ENCODE peak calls at places on chromosomes 4 and X, in six cellular contexts. One of them, this sample, is unnamed.

GRCh38 chr4:112739442-112739841 is 102.5 kb downstream of the LARP7 start:
- DNase-seq in cardiac muscle cell: no peak
- DNase-seq in breast epithelium: no peak
- DNase-seq in body of pancreas: no peak
- DNase-seq in GM23338: no peak
- DNase-seq in bronchial epithelial cell: peak; percentile 62
- DNase-seq in this sample: no peak

GRCh38 chrX:107562482-107562881 is 65.8 kb upstream of the PRPS1 start:
- DNase-seq in body of pancreas: no peak
- DNase-seq in breast epithelium: no peak
- DNase-seq in cardiac muscle cell: peak; percentile 64
- DNase-seq in GM23338: no peak
- DNase-seq in bronchial epithelial cell: peak; percentile 43
- DNase-seq in this sample: no peak

GRCh38 chrX:12245650-12246645 is 107.7 kb downstream of the FRMPD4 start:
- DNase-seq in cardiac muscle cell: peak; percentile 74
- DNase-seq in GM23338: no peak
- DNase-seq in breast epithelium: no peak
- DNase-seq in bronchial epithelial cell: no peak
- DNase-seq in body of pancreas: no peak
- DNase-seq in this sample: no peak

GRCh38 chrX:68183612-68184214 is 249.6 kb downstream of the OPHN1 start:
- DNase-seq in body of pancreas: no peak
- DNase-seq in breast epithelium: no peak
- DNase-seq in cardiac muscle cell: peak; percentile 52
- DNase-seq in GM23338: peak; percentile 65
- DNase-seq in bronchial epithelial cell: peak; percentile 38
- DNase-seq in this sample: no peak

GRCh38 chr4:41009411-41009810 is 204.9 kb downstream of the APBB2 start:
- DNase-seq in bronchial epithelial cell: peak; percentile 93
- DNase-seq in cardiac muscle cell: peak; percentile 52
- DNase-seq in body of pancreas: no peak
- DNase-seq in GM23338: no peak
- DNase-seq in breast epithelium: no peak
- DNase-seq in this sample: no peak

GRCh38 chrX:40108084-40108958 is 10.6 kb upstream of the BCOR start:
- DNase-seq in body of pancreas: peak; percentile 80
- DNase-seq in bronchial epithelial cell: no peak
- DNase-seq in cardiac muscle cell: peak; percentile 52
- DNase-seq in GM23338: peak; percentile 50
- DNase-seq in breast epithelium: no peak
- DNase-seq in this sample: peak; percentile 69

GRCh38 chr4:61545902-61546498 is 345.9 kb downstream of the ADGRL3 start:
- DNase-seq in cardiac muscle cell: no peak
- DNase-seq in body of pancreas: no peak
- DNase-seq in bronchial epithelial cell: peak; percentile 69
- DNase-seq in GM23338: no peak
- DNase-seq in breast epithelium: no peak
- DNase-seq in this sample: no peak

GRCh38 chr4:41709844-41710481 is 38.6 kb downstream of the PHOX2B start:
- DNase-seq in GM23338: no peak
- DNase-seq in bronchial epithelial cell: peak; percentile 99
- DNase-seq in cardiac muscle cell: peak; percentile 9
- DNase-seq in breast epithelium: no peak
- DNase-seq in body of pancreas: no peak
- DNase-seq in this sample: no peak

GRCh38 chrX:10529344-10529743 is 91.0 kb downstream of the MID1 start:
- DNase-seq in GM23338: no peak
- DNase-seq in breast epithelium: no peak
- DNase-seq in body of pancreas: no peak
- DNase-seq in bronchial epithelial cell: peak; percentile 48
- DNase-seq in cardiac muscle cell: peak; percentile 81
- DNase-seq in this sample: no peak

GRCh38 chr4:76504613-76505465 is 69.8 kb downstream of the SHROOM3 start:
- DNase-seq in body of pancreas: no peak
- DNase-seq in breast epithelium: no peak
- DNase-seq in GM23338: peak; percentile 79
- DNase-seq in cardiac muscle cell: peak; percentile 75
- DNase-seq in bronchial epithelial cell: peak; percentile 61
- DNase-seq in this sample: no peak

GRCh38 chr4:52780206-52780605 is 29.0 kb upstream of the ERVMER34-1 start:
- DNase-seq in GM23338: no peak
- DNase-seq in bronchial epithelial cell: peak; percentile 21
- DNase-seq in breast epithelium: no peak
- DNase-seq in body of pancreas: no peak
- DNase-seq in cardiac muscle cell: peak; percentile 64
- DNase-seq in this sample: peak; percentile 71

GRCh38 chrX:151982217-151982616 is 7.7 kb upstream of the GABRE start:
- DNase-seq in bronchial epithelial cell: peak; percentile 58
- DNase-seq in GM23338: no peak
- DNase-seq in body of pancreas: peak; percentile 32
- DNase-seq in cardiac muscle cell: peak; percentile 73
- DNase-seq in breast epithelium: no peak
- DNase-seq in this sample: no peak

GRCh38 chr4:116070283-116070682 is 956.9 kb upstream of the NDST4 start:
- DNase-seq in body of pancreas: no peak
- DNase-seq in bronchial epithelial cell: peak; percentile 49
- DNase-seq in cardiac muscle cell: no peak
- DNase-seq in GM23338: no peak
- DNase-seq in breast epithelium: no peak
- DNase-seq in this sample: no peak

GRCh38 chrX:11768039-11768438 is 10.0 kb downstream of the MSL3 start:
- DNase-seq in GM23338: no peak
- DNase-seq in cardiac muscle cell: no peak
- DNase-seq in body of pancreas: no peak
- DNase-seq in breast epithelium: no peak
- DNase-seq in bronchial epithelial cell: no peak
- DNase-seq in this sample: no peak

GRCh38 chr4:100366213-100366612 is 151.6 kb downstream of the EMCN start:
- DNase-seq in breast epithelium: no peak
- DNase-seq in cardiac muscle cell: no peak
- DNase-seq in bronchial epithelial cell: no peak
- DNase-seq in body of pancreas: no peak
- DNase-seq in GM23338: peak; percentile 34
- DNase-seq in this sample: no peak

GRCh38 chr4:159227378-159227777 is 124.5 kb downstream of the RAPGEF2 start:
- DNase-seq in GM23338: no peak
- DNase-seq in bronchial epithelial cell: peak; percentile 69
- DNase-seq in cardiac muscle cell: no peak
- DNase-seq in breast epithelium: no peak
- DNase-seq in body of pancreas: no peak
- DNase-seq in this sample: no peak

GRCh38 chrX:80550722-80551121 is 130.5 kb downstream of the TENT5D start:
- DNase-seq in body of pancreas: no peak
- DNase-seq in cardiac muscle cell: no peak
- DNase-seq in breast epithelium: no peak
- DNase-seq in bronchial epithelial cell: no peak
- DNase-seq in GM23338: peak; percentile 43
- DNase-seq in this sample: no peak

GRCh38 chr4:149706942-149707341 is 108.7 kb downstream of the IQCM start:
- DNase-seq in GM23338: no peak
- DNase-seq in bronchial epithelial cell: peak; percentile 32
- DNase-seq in breast epithelium: no peak
- DNase-seq in body of pancreas: no peak
- DNase-seq in cardiac muscle cell: no peak
- DNase-seq in this sample: no peak

GRCh38 chrX:10496345-10496965 is 123.9 kb downstream of the MID1 start:
- DNase-seq in breast epithelium: no peak
- DNase-seq in cardiac muscle cell: peak; percentile 87
- DNase-seq in body of pancreas: no peak
- DNase-seq in bronchial epithelial cell: no peak
- DNase-seq in GM23338: no peak
- DNase-seq in this sample: no peak

GRCh38 chr4:26985836-26986235 is 125.2 kb downstream of the STIM2 start:
- DNase-seq in GM23338: no peak
- DNase-seq in cardiac muscle cell: peak; percentile 29
- DNase-seq in body of pancreas: no peak
- DNase-seq in bronchial epithelial cell: no peak
- DNase-seq in breast epithelium: no peak
- DNase-seq in this sample: no peak

GRCh38 chrX:139120760-139121159 is 409.2 kb upstream of the FGF13 start:
- DNase-seq in breast epithelium: no peak
- DNase-seq in cardiac muscle cell: no peak
- DNase-seq in body of pancreas: no peak
- DNase-seq in GM23338: no peak
- DNase-seq in bronchial epithelial cell: peak; percentile 40
- DNase-seq in this sample: no peak

GRCh38 chr4:184649971-184650855 is 675 bp downstream of the PRIMPOL start:
- DNase-seq in body of pancreas: peak; percentile 20
- DNase-seq in GM23338: peak; percentile 57
- DNase-seq in bronchial epithelial cell: peak; percentile 56
- DNase-seq in breast epithelium: no peak
- DNase-seq in cardiac muscle cell: peak; percentile 45
- DNase-seq in this sample: no peak

GRCh38 chr4:41815478-41815877 is 67.0 kb upstream of the PHOX2B start:
- DNase-seq in body of pancreas: no peak
- DNase-seq in cardiac muscle cell: no peak
- DNase-seq in GM23338: no peak
- DNase-seq in breast epithelium: no peak
- DNase-seq in bronchial epithelial cell: peak; percentile 5
- DNase-seq in this sample: no peak

GRCh38 chrX:41333744-41333993 is 293 bp upstream of the DDX3X start:
- DNase-seq in bronchial epithelial cell: peak; percentile 65
- DNase-seq in breast epithelium: no peak
- DNase-seq in GM23338: peak; percentile 72
- DNase-seq in cardiac muscle cell: peak; percentile 88
- DNase-seq in body of pancreas: peak; percentile 84
- DNase-seq in this sample: no peak

GRCh38 chr4:86221076-86221475 is 138.8 kb downstream of the MAPK10 start:
- DNase-seq in cardiac muscle cell: no peak
- DNase-seq in GM23338: no peak
- DNase-seq in bronchial epithelial cell: no peak
- DNase-seq in breast epithelium: no peak
- DNase-seq in body of pancreas: no peak
- DNase-seq in this sample: no peak

GRCh38 chr4:169351860-169352259 is 81.1 kb upstream of the SH3RF1 start:
- DNase-seq in breast epithelium: no peak
- DNase-seq in body of pancreas: peak; percentile 54
- DNase-seq in GM23338: no peak
- DNase-seq in cardiac muscle cell: peak; percentile 78
- DNase-seq in bronchial epithelial cell: no peak
- DNase-seq in this sample: no peak

GRCh38 chr4:7041851-7042696 is 1.1 kb upstream of the TADA2B start:
- DNase-seq in breast epithelium: no peak
- DNase-seq in cardiac muscle cell: no peak
- DNase-seq in GM23338: peak; percentile 58
- DNase-seq in bronchial epithelial cell: peak; percentile 30
- DNase-seq in body of pancreas: peak; percentile 50
- DNase-seq in this sample: peak; percentile 66

GRCh38 chrX:110241816-110242215 is 76.1 kb downstream of the AMMECR1 start:
- DNase-seq in body of pancreas: peak; percentile 43
- DNase-seq in cardiac muscle cell: peak; percentile 56
- DNase-seq in GM23338: no peak
- DNase-seq in bronchial epithelial cell: peak; percentile 63
- DNase-seq in breast epithelium: no peak
- DNase-seq in this sample: no peak

GRCh38 chrX:19257001-19257400 is 86.7 kb upstream of the PDHA1 start:
- DNase-seq in breast epithelium: no peak
- DNase-seq in bronchial epithelial cell: no peak
- DNase-seq in GM23338: no peak
- DNase-seq in body of pancreas: no peak
- DNase-seq in cardiac muscle cell: no peak
- DNase-seq in this sample: no peak

GRCh38 chr4:142353149-142353738 is 492.9 kb downstream of the INPP4B start:
- DNase-seq in breast epithelium: no peak
- DNase-seq in cardiac muscle cell: peak; percentile 81
- DNase-seq in body of pancreas: peak; percentile 29
- DNase-seq in bronchial epithelial cell: peak; percentile 67
- DNase-seq in GM23338: peak; percentile 81
- DNase-seq in this sample: no peak

GRCh38 chr4:180767330-180767729 is 1475.9 kb upstream of the TENM3 start:
- DNase-seq in cardiac muscle cell: no peak
- DNase-seq in bronchial epithelial cell: no peak
- DNase-seq in GM23338: peak; percentile 61
- DNase-seq in breast epithelium: no peak
- DNase-seq in body of pancreas: no peak
- DNase-seq in this sample: no peak

GRCh38 chrX:136694491-136695087 is 46.6 kb downstream of the CD40LG start:
- DNase-seq in body of pancreas: no peak
- DNase-seq in bronchial epithelial cell: peak; percentile 30
- DNase-seq in breast epithelium: no peak
- DNase-seq in cardiac muscle cell: peak; percentile 71
- DNase-seq in GM23338: peak; percentile 74
- DNase-seq in this sample: no peak

GRCh38 chr4:95761441-95761840 is 78.5 kb upstream of the PDHA2 start:
- DNase-seq in cardiac muscle cell: peak; percentile 70
- DNase-seq in body of pancreas: no peak
- DNase-seq in bronchial epithelial cell: peak; percentile 92
- DNase-seq in GM23338: no peak
- DNase-seq in breast epithelium: no peak
- DNase-seq in this sample: no peak

GRCh38 chrX:109635151-109635550 is 10.2 kb upstream of the KCNE5 start:
- DNase-seq in cardiac muscle cell: peak; percentile 36
- DNase-seq in breast epithelium: no peak
- DNase-seq in bronchial epithelial cell: peak; percentile 20
- DNase-seq in body of pancreas: no peak
- DNase-seq in GM23338: peak; percentile 29
- DNase-seq in this sample: no peak

GRCh38 chr4:1763070-1763549 is 30.0 kb upstream of the FGFR3 start:
- DNase-seq in cardiac muscle cell: no peak
- DNase-seq in GM23338: peak; percentile 65
- DNase-seq in bronchial epithelial cell: no peak
- DNase-seq in body of pancreas: no peak
- DNase-seq in breast epithelium: no peak
- DNase-seq in this sample: peak; percentile 26
- H3K4me3 ChIP-seq in cardiac muscle cell: no peak overlapping the region
- H3K4me3 ChIP-seq in GM23338: no peak overlapping the region
- H3K4me3 ChIP-seq in bronchial epithelial cell: no peak overlapping the region
- H3K4me3 ChIP-seq in body of pancreas: no peak overlapping the region
- H3K4me3 ChIP-seq in breast epithelium: peak overlapping the region; percentile 64
- H3K4me3 ChIP-seq in this sample: no peak overlapping the region

GRCh38 chr4:154854362-154854761 is 73.3 kb downstream of the RBM46 start:
- DNase-seq in body of pancreas: no peak
- DNase-seq in bronchial epithelial cell: peak; percentile 39
- DNase-seq in breast epithelium: no peak
- DNase-seq in GM23338: peak; percentile 74
- DNase-seq in cardiac muscle cell: peak; percentile 46
- DNase-seq in this sample: no peak
- TF ChIP-seq CTCF in body of pancreas: peak; percentile 11
- TF ChIP-seq CTCF in bronchial epithelial cell: peak; percentile 29
- TF ChIP-seq CTCF in breast epithelium: no peak
- TF ChIP-seq CTCF in GM23338: peak; percentile 59
- TF ChIP-seq CTCF in cardiac muscle cell: peak; percentile 41
- TF ChIP-seq CTCF in this sample: peak; percentile 8

GRCh38 chr4:8109406-8110065 is 49.1 kb downstream of the ABLIM2 start:
- DNase-seq in body of pancreas: no peak
- DNase-seq in GM23338: no peak
- DNase-seq in breast epithelium: no peak
- DNase-seq in cardiac muscle cell: no peak
- DNase-seq in bronchial epithelial cell: no peak
- DNase-seq in this sample: no peak
- H3K27me3 ChIP-seq in body of pancreas: no peaks in the 10 kb centered on the region
- H3K27me3 ChIP-seq in GM23338: no peaks in the 10 kb centered on the region
- H3K27me3 ChIP-seq in breast epithelium: no peaks in the 10 kb centered on the region
- H3K27me3 ChIP-seq in cardiac muscle cell: no peaks in the 10 kb centered on the region
- H3K27me3 ChIP-seq in bronchial epithelial cell: no peaks in the 10 kb centered on the region
- H3K27me3 ChIP-seq in this sample: no peaks in the 10 kb centered on the region

GRCh38 chr4:174136013-174136412 is 147.5 kb downstream of the FBXO8 start:
- DNase-seq in GM23338: peak; percentile 38
- DNase-seq in breast epithelium: no peak
- DNase-seq in body of pancreas: no peak
- DNase-seq in cardiac muscle cell: peak; percentile 38
- DNase-seq in bronchial epithelial cell: no peak
- DNase-seq in this sample: no peak
- H3K4me3 ChIP-seq in GM23338: no peak overlapping the region
- H3K4me3 ChIP-seq in breast epithelium: peak overlapping the region; percentile 50
- H3K4me3 ChIP-seq in body of pancreas: no peak overlapping the region
- H3K4me3 ChIP-seq in cardiac muscle cell: no peak overlapping the region
- H3K4me3 ChIP-seq in bronchial epithelial cell: no peak overlapping the region
- H3K4me3 ChIP-seq in this sample: peak overlapping the region; percentile 15

This sample was measured in dorsolateral prefrontal cortex.